ENCODE peak calls at places on chromosome 20, in six cellular contexts. Z is lower lobe of right lung, R is cardiac fibroblast, V is cardiac muscle cell, Y is NB4, M is A549. S is an unnamed sample.

GRCh38 chr20:23937303-23938117 is 51.1 kb downstream of the GGTLC1 start:
- DNase-seq in V (peak; percentile 65), M (peak; percentile 73), Z (peak; percentile 59), R (peak; percentile 68), Y (peak; percentile 62), S (peak; percentile 64)

GRCh38 chr20:56890011-56890410 is 260.9 kb downstream of the TFAP2C start:
- DNase-seq in V (no peak), Z (no peak), R (no peak), M (no peak), Y (no peak), S (peak; percentile 26)

GRCh38 chr20:21100590-21101452 is 5.3 kb downstream of the LINC00237 start:
- DNase-seq in Z (peak; percentile 55), R (peak; percentile 18), V (peak; percentile 24), M (no peak), Y (peak; percentile 86), S (peak; percentile 5)

GRCh38 chr20:37202267-37202943 is 23.1 kb upstream of the MROH8 start:
- DNase-seq in V (peak; percentile 95), M (peak; percentile 72), Y (peak; percentile 63), Z (no peak), R (peak; percentile 96), S (peak; percentile 87)

GRCh38 chr20:61742097-61742805 is 323.4 kb downstream of the TAF4 start:
- DNase-seq in Z (peak; percentile 7), R (no peak), Y (peak; percentile 10), M (no peak), V (no peak), S (no peak)

GRCh38 chr20:51022803-51023616 is at the start of gene KCNG1:
- DNase-seq in V (peak; percentile 81), Z (peak; percentile 59), M (peak; percentile 73), Y (peak; percentile 72), R (peak; percentile 67), S (peak; percentile 82)

GRCh38 chr20:50680106-50680960 is 11.0 kb downstream of the RIPOR3 start:
- DNase-seq in Z (no peak), V (peak; percentile 54), R (no peak), Y (no peak), M (no peak), S (no peak)

GRCh38 chr20:47785900-47786762 is 850 bp upstream of the SULF2 start:
- DNase-seq in R (peak; percentile 81), Y (peak; percentile 63), V (peak; percentile 92), Z (no peak), M (peak; percentile 80), S (peak; percentile 85)

GRCh38 chr20:6718660-6719059 is 48.8 kb upstream of the BMP2 start:
- DNase-seq in V (no peak), Y (no peak), M (peak; percentile 39), R (peak; percentile 35), Z (no peak), S (peak; percentile 97)

GRCh38 chr20:20459726-20460125 is 91.8 kb downstream of the INSM1 start:
- DNase-seq in M (no peak), R (peak; percentile 28), Y (no peak), V (no peak), Z (no peak), S (no peak)

GRCh38 chr20:38839563-38839962 is 34.1 kb downstream of the PPP1R16B start:
- DNase-seq in M (no peak), R (no peak), V (no peak), Y (no peak), Z (no peak), S (no peak)

GRCh38 chr20:38724603-38725457 is 544 bp downstream of the SLC32A1 start:
- DNase-seq in M (no peak), V (no peak), Z (no peak), R (no peak), Y (no peak), S (no peak)

GRCh38 chr20:19615629-19616028 is 142.4 kb upstream of the RIN2 start:
- DNase-seq in V (no peak), Z (no peak), Y (no peak), R (no peak), M (no peak), S (no peak)

GRCh38 chr20:51059862-51060261 is 37.0 kb upstream of the KCNG1 start:
- DNase-seq in R (peak; percentile 5), M (no peak), V (peak; percentile 32), Y (peak; percentile 42), Z (no peak), S (no peak)

GRCh38 chr20:32508775-32509119 is 76.4 kb downstream of the NOL4L start:
- DNase-seq in Z (no peak), V (no peak), Y (no peak), R (no peak), M (no peak), S (no peak)

GRCh38 chr20:32507998-32508774 is 76.9 kb downstream of the NOL4L start:
- DNase-seq in R (no peak), M (no peak), Z (no peak), Y (peak; percentile 87), V (no peak), S (no peak)

GRCh38 chr20:32510120-32510600 is 75.0 kb downstream of the NOL4L start:
- DNase-seq in R (no peak), M (no peak), Y (no peak), Z (no peak), V (no peak), S (no peak)

GRCh38 chr20:32510601-32511357 is 74.4 kb downstream of the NOL4L start:
- DNase-seq in V (no peak), R (no peak), M (no peak), Z (no peak), Y (no peak), S (peak; percentile 70)

DNA sequence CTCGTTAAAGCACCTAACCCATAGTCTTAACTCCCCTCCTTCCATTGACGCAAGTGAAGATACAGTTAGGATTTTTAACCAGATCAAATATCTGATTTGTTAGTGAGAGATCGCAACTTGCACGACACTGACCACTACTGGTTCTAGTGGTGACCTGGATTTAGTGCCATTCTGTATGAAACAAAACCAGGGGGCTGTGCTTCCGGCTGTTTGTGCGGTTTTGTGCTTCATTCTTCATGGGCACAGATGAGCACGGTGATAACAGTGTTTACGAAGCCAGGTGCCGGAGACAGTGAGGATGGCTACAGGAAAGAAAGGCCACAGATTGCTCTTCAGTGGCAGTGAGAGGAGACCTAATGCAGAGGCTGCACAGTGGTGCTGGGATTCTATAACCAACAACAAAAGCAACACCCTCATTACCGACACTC is 75.5 kb downstream of the NOL4L start:
- DNase-seq in R (no peak), Z (no peak), V (no peak), M (peak; percentile 23), Y (peak; percentile 93), S (no peak)
- TF ChIP-seq CTCF in R (no peak), Z (peak; percentile 25), V (no peak), M (peak; percentile 8), Y (peak; percentile 45), S (no peak)

DNA sequence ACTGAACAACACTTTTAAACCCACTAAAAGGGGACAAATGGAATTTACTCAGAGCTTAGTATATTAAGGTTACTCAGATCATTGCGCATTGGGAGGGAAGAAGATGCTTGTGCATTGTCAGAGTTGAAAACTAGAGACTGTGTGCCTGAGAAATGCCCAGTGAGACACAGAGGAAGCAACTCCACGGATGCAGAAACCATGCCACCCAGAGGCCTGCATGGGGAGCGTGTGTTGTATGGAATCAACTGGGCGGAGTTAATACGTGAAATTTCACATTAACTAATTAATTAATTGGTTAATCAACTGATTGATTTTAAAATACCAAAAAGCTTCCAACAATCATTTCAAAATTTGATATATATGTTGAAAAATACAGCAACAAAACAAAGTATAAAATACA is 391.6 kb downstream of the PLCB1 start:
- DNase-seq in Y (peak; percentile 34), V (peak; percentile 42), Z (no peak), R (peak; percentile 9), M (peak; percentile 24), S (no peak)
- TF ChIP-seq CTCF in Y (peak; percentile 27), V (peak; percentile 39), Z (no peak), R (no peak), M (peak; percentile 10), S (no peak)

GRCh38 chr20:1360094-1360493 is 31.2 kb upstream of the SDCBP2 start:
- DNase-seq in M (no peak), R (no peak), V (no peak), Z (no peak), Y (no peak), S (no peak)
- TF ChIP-seq CTCF in M (no peak), R (peak; percentile 19), V (no peak), Z (no peak), Y (no peak), S (peak; percentile 2)

GRCh38 chr20:325889-326644 is 715 bp downstream of the SOX12 start:
- DNase-seq in R (peak; percentile 58), M (peak; percentile 77), Y (peak; percentile 87), V (peak; percentile 76), Z (peak; percentile 80), S (peak; percentile 69)

GRCh38 chr20:327041-327945 is 1.9 kb downstream of the SOX12 start:
- DNase-seq in R (peak; percentile 78), V (peak; percentile 96), M (peak; percentile 95), Z (peak; percentile 84), Y (peak; percentile 97), S (peak; percentile 89)

GRCh38 chr20:327946-328563 is 2.7 kb downstream of the SOX12 start:
- DNase-seq in Y (peak; percentile 41), R (peak; percentile 4), M (no peak), Z (no peak), V (peak; percentile 23), S (no peak)

GRCh38 chr20:325043-325888 is at the start of gene SOX12:
- DNase-seq in Y (peak; percentile 99), M (peak; percentile 97), Z (peak; percentile 98), R (peak; percentile 87), V (peak; percentile 96), S (peak; percentile 95)

GRCh38 chr20:326645-327031 is 1.3 kb downstream of the SOX12 start:
- DNase-seq in Y (peak; percentile 71), V (peak; percentile 37), R (peak; percentile 14), Z (peak; percentile 64), M (peak; percentile 73), S (no peak)
- TF ChIP-seq CTCF in Y (no peak), V (no peak), R (no peak), Z (no peak), M (no peak), S (no peak)

GRCh38 chr20:25082498-25082873 is 545 bp upstream of the VSX1 start:
- DNase-seq in R (no peak), M (peak; percentile 47), Y (no peak), V (no peak), Z (no peak), S (no peak)
- TF ChIP-seq CTCF in R (peak; percentile 16), M (no peak), Y (no peak), V (peak; percentile 15), Z (no peak), S (no peak)

S was measured in epithelial cell of esophagus.